ENCODE peak calls at places on chromosomes 4 and X, in ten cellular contexts. S is left ventricle myocardium inferior; E is NCI-H1105; V is GM12892; T is GM06990; W is iPS-NIHi11; Z is stimulated activated naive B cell treated with anti-CD40 and anti-IgM and Interleukin-4, amounts not matched to agents 10 μg/mL and 1 μg/mL and 100 μg/mL, for 72 hours; H is activated CD4-positive, alpha-beta T cell treated with anti-CD3 and anti-CD28 coated beads for 4 hours; N is EH; Q is heart right ventricle. J is an unnamed sample.

GRCh38 chr4:15131551-15131950 is 129.3 kb downstream of the CPEB2 start:
- DNase-seq in S (no peak), E (no peak), V (no peak), T (no peak), W (peak), Z (no peak), H (no peak), N (no peak), Q (no peak), J (no peak)

GRCh38 chr4:41012308-41012707 is 202.0 kb downstream of the APBB2 start:
- DNase-seq in S (no peak), E (no peak), V (no peak), T (no peak), W (no peak), Z (no peak), H (no peak), N (peak), Q (no peak), J (no peak)

GRCh38 chrX:108447303-108447702 is 7.7 kb downstream of the COL4A5 start:
- DNase-seq in S (no peak), E (no peak), V (no peak), T (no peak), W (no peak), Z (no peak), H (no peak), N (peak), Q (no peak), J (no peak)

GRCh38 chr4:3440979-3441500 is 728 bp upstream of the HGFAC start:
- DNase-seq in S (no peak), E (no peak), V (no peak), T (no peak), W (no peak), Z (no peak), H (no peak), N (peak), Q (no peak), J (no peak)

GRCh38 chrX:43813898-43814297 is 68.4 kb downstream of the MAOB start:
- DNase-seq in S (no peak), E (no peak), V (no peak), T (no peak), W (peak), Z (no peak), H (no peak), N (no peak), Q (no peak), J (peak)

GRCh38 chrX:149937881-149938426 is 337 bp downstream of the EOLA2 start:
- DNase-seq in S (peak), E (no peak), V (no peak), T (no peak), W (no peak), Z (no peak), H (peak), N (no peak), Q (peak), J (no peak)

GRCh38 chr4:114509340-114509739 is 89.3 kb upstream of the UGT8 start:
- DNase-seq in S (no peak), E (no peak), V (no peak), T (no peak), W (no peak), Z (no peak), H (no peak), N (no peak), Q (no peak), J (no peak)

GRCh38 chr4:32129967-32130366 is 1409.8 kb downstream of the PCDH7 start:
- DNase-seq in S (no peak), E (no peak), V (no peak), T (no peak), W (no peak), Z (no peak), H (no peak), N (no peak), Q (no peak), J (no peak)

GRCh38 chrX:10570601-10571000 is 49.8 kb downstream of the MID1 start:
- DNase-seq in S (no peak), E (no peak), V (no peak), T (no peak), W (no peak), Z (no peak), H (no peak), N (no peak), Q (no peak), J (no peak)

GRCh38 chr4:94680131-94680862 is 77.5 kb upstream of the BMPR1B start:
- DNase-seq in S (no peak), E (no peak), V (no peak), T (no peak), W (no peak), Z (no peak), H (no peak), N (no peak), Q (no peak), J (no peak)

GRCh38 chr4:184450045-184450444 is 24.3 kb downstream of the IRF2 start:
- DNase-seq in S (no peak), E (no peak), V (no peak), T (no peak), W (no peak), Z (no peak), H (no peak), N (peak), Q (no peak), J (no peak)

GRCh38 chrX:46180258-46180687 is 364.9 kb downstream of the ZNF674 start:
- DNase-seq in S (no peak), E (peak), V (no peak), T (peak), W (no peak), Z (peak), H (no peak), N (peak), Q (no peak), J (peak)

GRCh38 chr4:96009720-96010119 is 169.8 kb downstream of the PDHA2 start:
- DNase-seq in S (no peak), E (no peak), V (no peak), T (no peak), W (no peak), Z (no peak), H (no peak), N (no peak), Q (no peak), J (no peak)

GRCh38 chrX:129762448-129762847 is 17.3 kb upstream of the SASH3 start:
- DNase-seq in S (no peak), E (no peak), V (no peak), T (no peak), W (no peak), Z (no peak), H (no peak), N (no peak), Q (no peak), J (no peak)

GRCh38 chrX:43655961-43656494 is at the start of gene MAOA:
- DNase-seq in S (peak), E (no peak), V (no peak), T (no peak), W (peak), Z (no peak), H (peak), N (no peak), Q (peak), J (no peak)

GRCh38 chr4:7135389-7135746 is 57.0 kb upstream of the SORCS2 start:
- DNase-seq in S (no peak), E (no peak), V (no peak), T (no peak), W (no peak), Z (no peak), H (no peak), N (peak), Q (peak), J (no peak)

GRCh38 chr4:173370130-173370476 is 651 bp upstream of the SAP30 start:
- DNase-seq in S (peak), E (no peak), V (no peak), T (no peak), W (no peak), Z (no peak), H (peak), N (no peak), Q (peak), J (no peak)

GRCh38 chr4:168631241-168632151 is 134.6 kb downstream of the PALLD start:
- DNase-seq in S (peak), E (peak), V (no peak), T (peak), W (peak), Z (no peak), H (no peak), N (peak), Q (peak), J (no peak)

GRCh38 chr4:24794916-24795665 is at the start of gene SOD3:
- DNase-seq in S (peak), E (no peak), V (no peak), T (no peak), W (peak), Z (no peak), H (no peak), N (peak), Q (peak), J (no peak)

GRCh38 chr4:168832746-168833575 is 177.1 kb downstream of the CBR4 start:
- DNase-seq in S (peak), E (no peak), V (no peak), T (no peak), W (peak), Z (no peak), H (no peak), N (peak), Q (peak), J (no peak)

GRCh38 chr4:136935305-136935704 is 597.0 kb downstream of the PCDH18 start:
- DNase-seq in S (no peak), E (no peak), V (no peak), T (no peak), W (no peak), Z (no peak), H (no peak), N (no peak), Q (no peak), J (no peak)

GRCh38 chr4:112633477-112634235 is 3.1 kb downstream of the ZGRF1 start:
- DNase-seq in S (no peak), E (peak), V (no peak), T (peak), W (peak), Z (no peak), H (no peak), N (peak), Q (no peak), J (peak)

GRCh38 chrX:130413415-130413814 is 11.6 kb downstream of the RBMX2 start:
- DNase-seq in S (no peak), E (no peak), V (no peak), T (no peak), W (no peak), Z (no peak), H (no peak), N (peak), Q (no peak), J (no peak)

GRCh38 chr4:46515940-46516339 is 126.0 kb upstream of the GABRA2 start:
- DNase-seq in S (no peak), E (no peak), V (no peak), T (no peak), W (no peak), Z (no peak), H (no peak), N (no peak), Q (no peak), J (no peak)

GRCh38 chrX:55489315-55490009 is at the start of gene USP51:
- DNase-seq in S (peak), E (peak), V (peak), T (peak), W (peak), Z (peak), H (no peak), N (peak), Q (peak), J (no peak)

GRCh38 chrX:10325606-10326005 is 168.8 kb downstream of the CLCN4 start:
- DNase-seq in S (no peak), E (no peak), V (no peak), T (no peak), W (no peak), Z (no peak), H (no peak), N (peak), Q (no peak), J (no peak)

GRCh38 chrX:120791013-120791643 is 84.5 kb downstream of the CT47B1 start:
- DNase-seq in S (peak), E (no peak), V (no peak), T (no peak), W (no peak), Z (no peak), H (no peak), N (peak), Q (peak), J (no peak)

GRCh38 chrX:115419094-115419493 is 129.6 kb downstream of the LUZP4 start:
- DNase-seq in S (no peak), E (no peak), V (no peak), T (no peak), W (no peak), Z (no peak), H (no peak), N (no peak), Q (no peak), J (no peak)

GRCh38 chrX:10513974-10514373 is 106.4 kb downstream of the MID1 start:
- DNase-seq in S (no peak), E (no peak), V (no peak), T (no peak), W (no peak), Z (no peak), H (no peak), N (no peak), Q (no peak), J (peak)

GRCh38 chr4:147136308-147136707 is 190.6 kb upstream of the TTC29 start:
- DNase-seq in S (peak), E (no peak), V (no peak), T (no peak), W (no peak), Z (no peak), H (no peak), N (peak), Q (peak), J (no peak)

GRCh38 chr4:87054900-87055299 is 120.1 kb downstream of the AFF1 start:
- DNase-seq in S (no peak), E (no peak), V (no peak), T (no peak), W (no peak), Z (no peak), H (no peak), N (no peak), Q (no peak), J (no peak)

GRCh38 chrX:37906357-37906756 is 59.0 kb upstream of the DYNLT3 start:
- DNase-seq in S (no peak), E (no peak), V (no peak), T (no peak), W (no peak), Z (no peak), H (no peak), N (no peak), Q (no peak), J (no peak)